ENCODE peak calls at places on chromosomes 4 and X, in seven cellular contexts. K is HCT116, V is GM12878, A is HepG2, B is K562, N is SK-N-SH, Z is H1. E is an unnamed sample.
A peak's percentile ranks its signal among the peaks of the same experiment; 100 is the strongest.

GRCh38 chrX:23803931-23804381 is 21.0 kb downstream of the SAT1 start:
- DNase-seq in Z (no peak), V (no peak), B (no peak), N (no peak), A (peak; percentile 70), K (no peak), E (no peak)

GRCh38 chr4:53654300-53654758 is 63.0 kb upstream of the LNX1 start:
- DNase-seq in V (peak; percentile 58), K (no peak), Z (no peak), B (no peak), N (no peak), A (no peak), E (no peak)

GRCh38 chr4:46388860-46389259 is 1.1 kb downstream of the GABRA2 start:
- DNase-seq in N (no peak), V (no peak), K (no peak), B (no peak), Z (no peak), A (no peak), E (no peak)

GRCh38 chr4:14783011-14783877 is 219.0 kb upstream of the CPEB2 start:
- DNase-seq in V (peak; percentile 48), N (no peak), B (no peak), A (no peak), K (no peak), Z (no peak), E (no peak)

GRCh38 chr4:110062166-110062565 is 136.2 kb downstream of the ELOVL6 start:
- DNase-seq in V (no peak), Z (no peak), N (no peak), K (no peak), B (no peak), A (no peak), E (no peak)

GRCh38 chr4:139711461-139711860 is 45.8 kb downstream of the MGST2 start:
- DNase-seq in A (no peak), K (no peak), N (no peak), B (no peak), Z (no peak), V (no peak), E (no peak)

GRCh38 chr4:133316874-133317273 is 167.8 kb downstream of the PCDH10 start:
- DNase-seq in N (no peak), K (no peak), Z (no peak), A (no peak), V (no peak), B (no peak), E (no peak)

GRCh38 chr4:30258949-30259348 is 461.2 kb upstream of the PCDH7 start:
- DNase-seq in Z (no peak), B (no peak), K (no peak), V (no peak), A (no peak), N (no peak), E (no peak)

GRCh38 chr4:139815646-139816601 is 150.3 kb downstream of the MGST2 start:
- DNase-seq in B (peak; percentile 17), Z (no peak), N (no peak), K (no peak), V (no peak), A (no peak), E (peak; percentile 48)

GRCh38 chrX:52341493-52341892 is 27.3 kb upstream of the XAGE2 start:
- DNase-seq in N (no peak), Z (no peak), V (no peak), A (no peak), K (peak; percentile 2), B (no peak), E (no peak)

GRCh38 chr4:99058228-99058627 is 30.4 kb downstream of the ADH5 start:
- DNase-seq in B (no peak), Z (no peak), V (no peak), K (no peak), A (no peak), N (no peak), E (no peak)

DNA sequence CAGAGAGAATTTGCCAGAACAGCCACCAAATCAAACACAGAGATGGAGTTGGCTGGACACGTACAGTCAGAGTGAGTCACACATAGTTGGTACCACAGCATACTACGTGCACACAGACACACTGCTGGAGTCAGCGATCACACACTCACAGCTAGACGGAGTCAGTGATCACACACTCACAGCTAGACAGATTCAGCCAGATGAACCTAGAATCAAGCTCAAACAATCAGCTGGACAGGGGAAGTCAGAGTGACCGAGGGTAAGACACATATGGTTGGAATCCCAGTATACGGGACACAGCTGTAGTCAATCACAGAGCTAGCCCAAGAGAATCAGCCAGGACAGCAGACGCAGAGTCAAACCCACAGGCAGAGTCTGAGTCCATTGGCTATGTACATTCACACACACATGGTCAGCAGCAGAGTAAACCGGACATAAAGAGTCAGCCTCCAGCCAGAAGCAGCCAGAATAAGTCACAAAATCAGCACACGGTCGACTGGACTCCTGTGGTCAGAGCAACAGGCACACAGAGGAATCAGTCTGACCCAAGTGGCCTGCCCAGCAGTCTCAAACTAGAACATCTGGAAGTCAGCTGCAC is 4.6 kb downstream of the SLC38A5 start:
- DNase-seq in V (no peak), A (no peak), B (no peak), K (no peak), N (peak; percentile 39), Z (no peak), E (no peak)
- H3K9ac ChIP-seq in V (no peak overlapping the region), A (no peak overlapping the region), B (no peak overlapping the region), K (no peak overlapping the region), N (no peak overlapping the region), Z (no peak overlapping the region), E (no peak overlapping the region)

GRCh38 chrX:40153335-40154221 is 55.8 kb upstream of the BCOR start:
- DNase-seq in N (peak; percentile 76), K (no peak), Z (no peak), A (no peak), V (no peak), B (peak; percentile 64), E (no peak)
- TF ChIP-seq YY1 in N (no peak), K (no peak), Z (no peak), A (no peak), V (no peak), B (no peak), E (no peak)

GRCh38 chrX:150731795-150732194 is 38.6 kb downstream of the MTMR1 start:
- DNase-seq in Z (no peak), V (no peak), B (no peak), K (no peak), N (no peak), A (no peak), E (no peak)
- H3K9ac ChIP-seq in Z (no peak overlapping the region), V (no peak overlapping the region), B (no peak overlapping the region), K (no peak overlapping the region), N (no peak overlapping the region), A (no peak overlapping the region), E (no peak overlapping the region)

GRCh38 chr4:128524311-128524710 is 236.7 kb upstream of the PGRMC2 start:
- DNase-seq in B (no peak), A (no peak), N (no peak), Z (no peak), K (peak; percentile 53), V (no peak), E (no peak)
- TF ChIP-seq YY1 in B (no peak), A (no peak), N (no peak), Z (no peak), K (no peak), V (no peak), E (no peak)

DNA sequence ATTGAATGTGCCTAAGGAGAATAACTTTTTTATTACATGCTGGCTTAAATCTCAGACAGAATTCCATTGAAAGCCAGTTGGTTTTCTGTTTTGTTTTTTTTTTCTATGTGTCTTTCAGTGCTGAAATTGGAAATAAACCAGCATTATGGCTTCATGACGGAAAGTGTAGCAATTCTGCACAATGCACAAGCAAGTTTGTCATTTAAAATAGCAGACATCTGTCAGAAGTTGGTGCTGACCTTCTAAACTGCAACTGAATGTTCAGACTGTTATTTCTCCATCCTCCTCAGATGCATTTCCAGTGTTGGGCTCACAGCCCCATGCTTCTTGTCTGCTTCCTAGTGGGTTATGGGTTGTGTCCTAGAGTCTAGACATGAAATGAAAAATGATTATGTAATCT is 107.2 kb upstream of the LIMCH1 start:
- DNase-seq in A (no peak), K (no peak), N (no peak), V (no peak), Z (no peak), B (no peak), E (no peak)
- H3K9ac ChIP-seq in A (no peak overlapping the region), K (no peak overlapping the region), N (no peak overlapping the region), V (no peak overlapping the region), Z (no peak overlapping the region), B (no peak overlapping the region), E (no peak overlapping the region)

DNA sequence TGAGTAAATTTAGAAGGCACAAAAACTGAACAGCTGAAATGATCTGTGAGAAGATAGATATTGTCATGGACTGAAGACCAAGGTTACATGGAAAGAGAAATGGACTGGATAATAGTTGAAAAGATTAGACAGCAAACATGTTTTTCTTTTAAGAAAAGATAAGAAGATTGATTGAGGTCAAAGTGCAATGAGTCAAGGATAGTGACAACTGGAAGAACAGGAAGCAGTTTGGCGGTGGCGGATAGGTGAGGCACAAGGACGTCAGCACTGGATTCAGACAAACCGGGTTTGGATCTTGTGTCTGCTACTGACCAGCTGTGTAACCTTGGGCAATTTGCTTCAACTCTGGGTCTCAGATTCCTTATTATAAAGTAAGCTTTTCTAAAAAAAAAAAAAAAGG is 2.0 kb upstream of the HPGD start:
- DNase-seq in V (no peak), K (no peak), N (no peak), B (peak; percentile 11), Z (no peak), A (no peak), E (no peak)
- TF ChIP-seq YY1 in V (no peak), K (no peak), N (no peak), B (no peak), Z (no peak), A (no peak), E (no peak)

E was measured in NT2/D1.